ENCODE peak calls at places on chromosomes 2 and 18, in nine cellular contexts. One of them, this sample, is unnamed.

GRCh38 chr18:67618061-67618460 is 101.5 kb upstream of the DSEL start:
- DNase-seq in transverse colon: no peak
- DNase-seq in activated T-cell treated with anti-CD3 and anti-CD28 coated beads, Interleukin-2, amount 50 U/mL, for 72 hours: no peak
- DNase-seq in NCI-H2081: no peak
- DNase-seq in neuronal stem cell: no peak
- DNase-seq in esophagus squamous epithelium: no peak
- DNase-seq in NCI-H69: no peak
- DNase-seq in naive thymus-derived CD8-positive, alpha-beta T cell: no peak
- DNase-seq in mesothelial cell of epicardium: no peak
- DNase-seq in this sample: no peak

GRCh38 chr2:171652411-171652775 is 34.9 kb upstream of the DYNC1I2 start:
- DNase-seq in transverse colon: no peak
- DNase-seq in activated T-cell treated with anti-CD3 and anti-CD28 coated beads, Interleukin-2, amount 50 U/mL, for 72 hours: peak; percentile 1
- DNase-seq in NCI-H2081: no peak
- DNase-seq in neuronal stem cell: no peak
- DNase-seq in esophagus squamous epithelium: no peak
- DNase-seq in NCI-H69: no peak
- DNase-seq in naive thymus-derived CD8-positive, alpha-beta T cell: no peak
- DNase-seq in mesothelial cell of epicardium: no peak
- DNase-seq in this sample: no peak

GRCh38 chr18:69658137-69658536 is 257.4 kb downstream of the DOK6 start:
- DNase-seq in transverse colon: no peak
- DNase-seq in activated T-cell treated with anti-CD3 and anti-CD28 coated beads, Interleukin-2, amount 50 U/mL, for 72 hours: no peak
- DNase-seq in NCI-H2081: no peak
- DNase-seq in neuronal stem cell: no peak
- DNase-seq in esophagus squamous epithelium: no peak
- DNase-seq in NCI-H69: peak; percentile 28
- DNase-seq in naive thymus-derived CD8-positive, alpha-beta T cell: no peak
- DNase-seq in mesothelial cell of epicardium: no peak
- DNase-seq in this sample: no peak

GRCh38 chr2:12824771-12825363 is 108.1 kb downstream of the TRIB2 start:
- DNase-seq in transverse colon: peak; percentile 15
- DNase-seq in activated T-cell treated with anti-CD3 and anti-CD28 coated beads, Interleukin-2, amount 50 U/mL, for 72 hours: no peak
- DNase-seq in NCI-H2081: no peak
- DNase-seq in neuronal stem cell: no peak
- DNase-seq in esophagus squamous epithelium: no peak
- DNase-seq in NCI-H69: no peak
- DNase-seq in naive thymus-derived CD8-positive, alpha-beta T cell: no peak
- DNase-seq in mesothelial cell of epicardium: no peak
- DNase-seq in this sample: no peak

GRCh38 chr2:118989481-118989880 is 47.5 kb downstream of the MARCO start:
- DNase-seq in transverse colon: no peak
- DNase-seq in activated T-cell treated with anti-CD3 and anti-CD28 coated beads, Interleukin-2, amount 50 U/mL, for 72 hours: no peak
- DNase-seq in NCI-H2081: no peak
- DNase-seq in neuronal stem cell: no peak
- DNase-seq in esophagus squamous epithelium: no peak
- DNase-seq in NCI-H69: no peak
- DNase-seq in naive thymus-derived CD8-positive, alpha-beta T cell: no peak
- DNase-seq in mesothelial cell of epicardium: no peak
- DNase-seq in this sample: no peak

GRCh38 chr18:14093526-14093925 is 38.7 kb downstream of the ZNF519 start:
- DNase-seq in transverse colon: no peak
- DNase-seq in activated T-cell treated with anti-CD3 and anti-CD28 coated beads, Interleukin-2, amount 50 U/mL, for 72 hours: no peak
- DNase-seq in NCI-H2081: no peak
- DNase-seq in neuronal stem cell: no peak
- DNase-seq in esophagus squamous epithelium: no peak
- DNase-seq in NCI-H69: no peak
- DNase-seq in naive thymus-derived CD8-positive, alpha-beta T cell: no peak
- DNase-seq in mesothelial cell of epicardium: no peak
- DNase-seq in this sample: no peak

GRCh38 chr2:37721219-37721600 is 49.8 kb upstream of the CDC42EP3 start:
- DNase-seq in transverse colon: no peak
- DNase-seq in activated T-cell treated with anti-CD3 and anti-CD28 coated beads, Interleukin-2, amount 50 U/mL, for 72 hours: no peak
- DNase-seq in NCI-H2081: no peak
- DNase-seq in neuronal stem cell: no peak
- DNase-seq in esophagus squamous epithelium: no peak
- DNase-seq in NCI-H69: no peak
- DNase-seq in naive thymus-derived CD8-positive, alpha-beta T cell: no peak
- DNase-seq in mesothelial cell of epicardium: no peak
- DNase-seq in this sample: no peak

GRCh38 chr2:45131587-45131986 is 122.3 kb upstream of the SIX2 start:
- DNase-seq in transverse colon: no peak
- DNase-seq in activated T-cell treated with anti-CD3 and anti-CD28 coated beads, Interleukin-2, amount 50 U/mL, for 72 hours: no peak
- DNase-seq in NCI-H2081: no peak
- DNase-seq in neuronal stem cell: no peak
- DNase-seq in esophagus squamous epithelium: no peak
- DNase-seq in NCI-H69: no peak
- DNase-seq in naive thymus-derived CD8-positive, alpha-beta T cell: no peak
- DNase-seq in mesothelial cell of epicardium: no peak
- DNase-seq in this sample: no peak

GRCh38 chr2:65407240-65407639 is 25.2 kb downstream of the SPRED2 start:
- DNase-seq in transverse colon: no peak
- DNase-seq in activated T-cell treated with anti-CD3 and anti-CD28 coated beads, Interleukin-2, amount 50 U/mL, for 72 hours: no peak
- DNase-seq in NCI-H2081: no peak
- DNase-seq in neuronal stem cell: no peak
- DNase-seq in esophagus squamous epithelium: no peak
- DNase-seq in NCI-H69: no peak
- DNase-seq in naive thymus-derived CD8-positive, alpha-beta T cell: no peak
- DNase-seq in mesothelial cell of epicardium: no peak
- DNase-seq in this sample: no peak

GRCh38 chr2:144972676-144973075 is 452.8 kb upstream of the ZEB2 start:
- DNase-seq in transverse colon: no peak
- DNase-seq in activated T-cell treated with anti-CD3 and anti-CD28 coated beads, Interleukin-2, amount 50 U/mL, for 72 hours: no peak
- DNase-seq in NCI-H2081: no peak
- DNase-seq in neuronal stem cell: no peak
- DNase-seq in esophagus squamous epithelium: no peak
- DNase-seq in NCI-H69: no peak
- DNase-seq in naive thymus-derived CD8-positive, alpha-beta T cell: no peak
- DNase-seq in mesothelial cell of epicardium: no peak
- DNase-seq in this sample: no peak

GRCh38 chr18:48781041-48781989 is 169.4 kb downstream of the SMAD7 start:
- DNase-seq in transverse colon: peak; percentile 54
- DNase-seq in activated T-cell treated with anti-CD3 and anti-CD28 coated beads, Interleukin-2, amount 50 U/mL, for 72 hours: no peak
- DNase-seq in NCI-H2081: peak; percentile 8
- DNase-seq in neuronal stem cell: peak; percentile 40
- DNase-seq in esophagus squamous epithelium: no peak
- DNase-seq in NCI-H69: peak; percentile 76
- DNase-seq in naive thymus-derived CD8-positive, alpha-beta T cell: no peak
- DNase-seq in mesothelial cell of epicardium: peak; percentile 44
- DNase-seq in this sample: no peak

GRCh38 chr2:63056309-63057065 is 5.9 kb downstream of the OTX1 start:
- DNase-seq in transverse colon: peak; percentile 46
- DNase-seq in activated T-cell treated with anti-CD3 and anti-CD28 coated beads, Interleukin-2, amount 50 U/mL, for 72 hours: peak; percentile 47
- DNase-seq in NCI-H2081: no peak
- DNase-seq in neuronal stem cell: peak; percentile 63
- DNase-seq in esophagus squamous epithelium: no peak
- DNase-seq in NCI-H69: no peak
- DNase-seq in naive thymus-derived CD8-positive, alpha-beta T cell: no peak
- DNase-seq in mesothelial cell of epicardium: no peak
- DNase-seq in this sample: no peak

GRCh38 chr18:26312196-26312595 is 86.0 kb downstream of the TAF4B start:
- DNase-seq in transverse colon: no peak
- DNase-seq in activated T-cell treated with anti-CD3 and anti-CD28 coated beads, Interleukin-2, amount 50 U/mL, for 72 hours: no peak
- DNase-seq in NCI-H2081: no peak
- DNase-seq in neuronal stem cell: peak; percentile 8
- DNase-seq in esophagus squamous epithelium: no peak
- DNase-seq in NCI-H69: peak; percentile 59
- DNase-seq in naive thymus-derived CD8-positive, alpha-beta T cell: no peak
- DNase-seq in mesothelial cell of epicardium: no peak
- DNase-seq in this sample: no peak

GRCh38 chr2:153873062-153874048 is 1.6 kb downstream of the GALNT13 start:
- DNase-seq in transverse colon: no peak
- DNase-seq in activated T-cell treated with anti-CD3 and anti-CD28 coated beads, Interleukin-2, amount 50 U/mL, for 72 hours: no peak
- DNase-seq in NCI-H2081: peak; percentile 37
- DNase-seq in neuronal stem cell: no peak
- DNase-seq in esophagus squamous epithelium: no peak
- DNase-seq in NCI-H69: peak; percentile 65
- DNase-seq in naive thymus-derived CD8-positive, alpha-beta T cell: no peak
- DNase-seq in mesothelial cell of epicardium: peak; percentile 21
- DNase-seq in this sample: no peak

GRCh38 chr18:76188097-76188496 is 306.9 kb downstream of the ZNF516 start:
- DNase-seq in transverse colon: no peak
- DNase-seq in activated T-cell treated with anti-CD3 and anti-CD28 coated beads, Interleukin-2, amount 50 U/mL, for 72 hours: no peak
- DNase-seq in NCI-H2081: no peak
- DNase-seq in neuronal stem cell: no peak
- DNase-seq in esophagus squamous epithelium: no peak
- DNase-seq in NCI-H69: no peak
- DNase-seq in naive thymus-derived CD8-positive, alpha-beta T cell: no peak
- DNase-seq in mesothelial cell of epicardium: no peak
- DNase-seq in this sample: no peak

GRCh38 chr2:52862801-52863200 is 904.8 kb upstream of the CHAC2 start:
- DNase-seq in transverse colon: no peak
- DNase-seq in activated T-cell treated with anti-CD3 and anti-CD28 coated beads, Interleukin-2, amount 50 U/mL, for 72 hours: no peak
- DNase-seq in NCI-H2081: no peak
- DNase-seq in neuronal stem cell: no peak
- DNase-seq in esophagus squamous epithelium: no peak
- DNase-seq in NCI-H69: no peak
- DNase-seq in naive thymus-derived CD8-positive, alpha-beta T cell: no peak
- DNase-seq in mesothelial cell of epicardium: no peak
- DNase-seq in this sample: no peak

This sample was measured in effector CD8-positive, alpha-beta T cell.